ENCODE peak calls at places on chromosomes 1 and 21, in five cellular contexts. H is transverse colon, E is heart left ventricle, P is IMR-90, U is esophagus muscularis mucosa. S is an unnamed sample.

GRCh38 chr21:39721885-39722284 is 23.1 kb upstream of the IGSF5 start:
- DNase-seq in H (peak), E (no peak), P (no peak), U (no peak), S (no peak)

GRCh38 chr1:246726255-246726679 is 2.1 kb downstream of the SCCPDH start:
- DNase-seq in H (no peak), E (no peak), P (no peak), U (no peak), S (no peak)

GRCh38 chr21:25733859-25734653 is 648 bp downstream of the ATP5PF start:
- DNase-seq in H (no peak), E (peak), P (peak), U (no peak), S (no peak)

GRCh38 chr1:180522204-180522497 is 19.8 kb upstream of the ACBD6 start:
- DNase-seq in H (no peak), E (no peak), P (no peak), U (peak), S (no peak)

GRCh38 chr1:76354236-76354635 is 279.7 kb downstream of the ST6GALNAC3 start:
- DNase-seq in H (no peak), E (no peak), P (no peak), U (no peak), S (no peak)

GRCh38 chr1:46041974-46042373 is 90.5 kb downstream of the PIK3R3 start:
- DNase-seq in H (no peak), E (no peak), P (peak), U (peak), S (no peak)

GRCh38 chr1:156464335-156464734 is 36.2 kb downstream of the MEF2D start:
- DNase-seq in H (no peak), E (no peak), P (peak), U (no peak), S (no peak)

GRCh38 chr1:109781807-109782206 is 18.1 kb upstream of the EPS8L3 start:
- DNase-seq in H (no peak), E (no peak), P (no peak), U (no peak), S (no peak)

DNA sequence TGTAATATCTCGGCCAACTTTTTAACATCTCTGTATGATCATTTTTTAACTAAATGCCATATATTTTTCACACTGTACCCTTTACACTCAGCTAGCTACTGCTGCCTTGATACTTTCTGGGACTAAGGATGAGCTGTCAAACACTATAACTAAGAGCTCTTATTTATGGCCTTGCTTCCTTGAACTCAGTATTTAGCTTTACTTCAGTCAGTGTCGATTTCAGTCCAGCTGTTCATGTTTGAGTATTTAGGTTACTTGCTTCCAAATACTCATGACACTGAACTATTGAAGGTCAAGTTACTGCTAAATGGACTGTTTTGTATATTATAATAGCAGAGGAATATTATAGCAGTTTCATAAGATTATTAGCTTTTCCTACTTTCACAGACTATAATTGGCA is 25.9 kb upstream of the USP25 start:
- DNase-seq in H (no peak), E (no peak), P (no peak), U (no peak), S (no peak)
- TF ChIP-seq POLR2A in H (no peak), E (no peak), P (no peak), U (no peak), S (no peak)

DNA sequence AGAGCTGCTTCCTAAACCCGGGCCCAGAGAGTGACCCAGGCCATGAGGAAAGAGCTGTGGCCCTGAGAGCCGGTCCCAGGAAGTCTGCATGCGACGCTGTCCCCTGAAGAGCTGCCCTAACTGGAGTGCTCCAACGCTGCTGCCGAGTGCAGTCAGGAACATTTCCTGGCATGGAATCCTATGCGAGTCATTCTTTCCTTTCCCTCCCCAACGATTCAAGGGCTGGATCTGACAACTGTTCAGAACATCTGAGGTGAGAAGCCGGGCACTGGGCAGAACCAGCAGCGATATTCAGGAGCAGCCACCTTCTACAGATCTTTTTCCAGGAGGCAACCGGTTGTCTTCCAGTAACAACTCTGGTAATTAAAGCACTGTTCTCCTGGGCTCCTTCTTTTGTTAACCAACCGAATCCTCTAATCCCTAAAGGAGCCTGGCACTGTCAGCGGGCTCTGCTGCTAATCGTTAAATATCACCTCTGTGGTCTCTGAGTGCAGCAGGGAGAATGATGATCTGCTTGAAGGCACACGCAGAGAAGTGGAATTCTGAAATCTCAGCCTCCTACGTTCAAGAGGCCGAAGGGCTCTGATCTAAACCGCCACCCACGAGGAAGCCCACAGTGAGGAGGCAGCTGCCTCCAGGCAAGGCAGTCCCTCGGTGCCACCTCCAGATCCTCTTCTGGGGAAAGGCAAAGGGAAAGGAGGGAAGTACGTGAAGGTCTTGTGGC is 55.8 kb downstream of the SLC45A1 start:
- DNase-seq in H (peak), E (peak), P (peak), U (peak), S (no peak)
- TF ChIP-seq POLR2A in H (no peak), E (no peak), P (peak), U (no peak), S (no peak)

DNA sequence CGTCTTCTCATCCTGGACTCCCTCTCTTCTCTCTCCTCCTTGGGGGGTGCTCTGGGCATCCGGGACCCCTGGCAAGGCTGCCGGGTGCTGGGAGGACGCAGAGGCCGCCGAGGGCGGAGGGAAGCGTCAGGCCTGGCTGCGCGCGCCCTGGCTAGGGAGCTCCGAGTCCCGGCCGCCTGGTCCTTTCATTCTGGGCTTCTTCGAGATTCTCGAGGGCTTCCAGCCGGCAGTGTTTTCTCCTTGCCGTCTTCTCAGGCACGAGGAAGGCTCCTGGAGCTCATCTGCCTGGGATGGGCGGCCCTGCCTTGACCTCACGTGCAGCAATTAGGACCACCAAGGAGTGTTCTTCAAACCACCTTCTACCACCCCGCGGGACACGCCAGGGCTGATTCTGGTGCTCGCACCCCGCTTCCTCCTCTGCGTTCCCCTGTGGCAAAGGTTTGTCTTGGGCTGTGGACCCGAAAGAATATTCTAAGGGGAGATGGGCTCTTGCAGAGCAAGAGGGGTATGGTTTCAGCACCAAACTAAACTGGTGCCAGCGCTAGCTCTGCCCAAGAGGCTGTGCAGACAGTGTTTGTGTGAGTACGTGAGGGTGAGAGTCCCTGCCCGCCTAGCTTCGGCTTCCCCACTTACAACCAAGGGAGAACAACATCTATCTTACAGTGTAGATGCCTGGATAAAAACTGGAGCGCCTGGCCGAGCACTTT is 36.5 kb downstream of the PIK3CD start:
- DNase-seq in H (peak), E (no peak), P (peak), U (no peak), S (no peak)
- TF ChIP-seq POLR2A in H (no peak), E (no peak), P (no peak), U (no peak), S (no peak)

GRCh38 chr1:207858806-207859205 is 52.1 kb downstream of the CD34 start:
- DNase-seq in H (no peak), E (no peak), P (no peak), U (no peak), S (no peak)

GRCh38 chr1:207863893-207864535 is 46.9 kb downstream of the CD34 start:
- DNase-seq in H (peak), E (no peak), P (no peak), U (no peak), S (no peak)

GRCh38 chr1:207861442-207862177 is 49.3 kb downstream of the CD34 start:
- DNase-seq in H (peak), E (no peak), P (no peak), U (no peak), S (no peak)

GRCh38 chr1:207860531-207860930 is 50.4 kb downstream of the CD34 start:
- DNase-seq in H (no peak), E (no peak), P (no peak), U (no peak), S (no peak)

GRCh38 chr1:207862241-207862787 is 48.6 kb downstream of the CD34 start:
- DNase-seq in H (no peak), E (no peak), P (peak), U (no peak), S (no peak)
- TF ChIP-seq POLR2A in H (no peak), E (no peak), P (no peak), U (no peak), S (no peak)

DNA sequence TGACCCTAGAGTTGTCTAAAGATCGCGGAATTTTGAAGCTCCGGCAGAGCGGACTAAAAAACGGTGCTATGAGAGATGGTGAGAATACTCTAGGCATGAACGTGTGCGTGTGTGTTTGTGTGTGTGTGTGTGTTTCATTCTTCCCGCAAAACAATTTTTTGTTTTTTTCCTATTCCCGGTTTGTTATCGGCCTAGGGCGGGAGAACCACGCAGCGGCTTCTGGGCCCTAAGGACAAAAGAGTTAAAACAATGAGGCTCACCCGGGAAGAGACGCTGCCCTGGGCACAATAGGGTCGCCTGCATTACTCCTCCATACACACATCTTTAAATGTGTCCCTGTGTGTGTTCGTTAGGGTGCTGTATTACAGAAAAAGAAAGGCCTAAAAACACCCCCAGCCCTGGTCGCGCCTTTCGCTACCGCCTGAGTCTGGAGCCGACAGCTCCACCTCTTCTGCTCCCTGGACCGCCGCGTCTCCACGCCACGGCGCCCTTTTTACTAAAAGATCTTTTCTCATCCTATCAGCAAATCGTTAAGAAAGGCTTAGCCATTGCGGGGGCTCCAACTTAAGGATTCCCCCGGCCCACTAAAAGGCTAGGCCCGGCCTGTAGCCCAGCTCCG is 3.0 kb downstream of the TBX15 start:
- DNase-seq in H (no peak), E (no peak), P (no peak), U (no peak), S (no peak)
- TF ChIP-seq POLR2A in H (no peak), E (no peak), P (no peak), U (no peak), S (no peak)

DNA sequence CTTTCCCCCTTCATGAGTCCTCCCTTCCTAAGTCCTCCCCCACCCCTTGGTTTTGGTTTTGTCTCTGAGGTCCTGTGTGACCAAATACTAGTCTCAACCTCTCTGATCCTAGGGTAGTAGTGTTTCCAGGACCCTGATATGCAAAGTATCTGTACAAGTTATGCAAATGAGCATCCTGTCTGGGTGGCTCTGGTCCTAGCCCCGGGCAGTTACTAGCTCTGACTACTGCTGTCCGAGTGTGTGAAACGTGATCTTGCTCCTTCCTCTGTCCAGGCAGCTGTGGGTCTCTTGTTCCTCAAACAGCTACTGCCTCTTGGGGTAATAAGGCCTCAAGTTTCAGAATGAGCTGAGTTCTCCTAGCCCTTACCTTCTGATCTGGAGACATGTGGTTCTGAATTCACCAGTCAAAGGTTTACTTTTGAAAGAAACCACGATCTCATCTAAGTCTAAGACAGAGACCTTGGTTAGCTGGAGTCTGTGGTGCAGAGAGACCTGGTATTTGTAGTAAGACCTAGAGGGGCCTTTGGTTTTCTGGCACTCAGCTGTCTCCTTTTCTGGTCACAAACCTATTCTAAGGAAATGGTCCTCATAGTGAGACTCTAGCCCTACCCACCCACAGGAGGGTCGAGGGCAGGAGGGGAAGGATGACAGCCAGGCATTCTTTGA is 31.0 kb upstream of the IL19 start:
- DNase-seq in H (peak), E (no peak), P (peak), U (no peak), S (no peak)
- TF ChIP-seq POLR2A in H (no peak), E (no peak), P (no peak), U (no peak), S (no peak)

DNA sequence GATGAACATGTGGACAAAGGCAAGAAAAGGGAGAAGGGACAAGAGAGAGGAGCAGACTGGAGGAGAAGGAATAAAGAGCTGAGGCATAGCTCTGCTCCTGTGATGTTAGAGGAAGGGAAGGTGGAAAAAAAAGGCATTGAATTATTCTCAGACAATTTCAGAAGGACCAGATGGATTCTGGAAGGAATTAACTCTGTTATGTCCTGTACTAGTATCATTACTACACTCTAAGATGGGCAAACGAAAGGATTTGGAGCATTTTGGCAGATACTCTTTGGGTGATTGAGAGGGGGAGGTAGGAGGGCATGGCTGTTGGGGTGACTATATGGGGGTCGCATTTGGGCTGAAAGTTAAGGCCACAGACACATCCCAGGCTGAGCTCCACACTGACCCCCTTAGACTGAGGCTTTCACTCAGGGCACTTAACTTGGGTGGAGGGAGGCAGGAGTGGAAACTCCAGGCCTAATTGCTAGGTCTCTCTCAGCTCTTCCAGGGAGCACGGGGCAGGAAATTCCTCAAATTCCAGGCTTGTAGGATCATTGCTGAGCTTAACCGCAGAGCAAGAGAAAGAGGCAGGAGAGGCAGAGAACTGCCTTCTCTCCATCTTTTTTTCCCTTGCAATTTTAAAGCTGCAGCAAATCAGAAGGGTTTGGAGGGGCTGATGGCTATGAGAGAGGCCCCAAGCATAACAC is 25.9 kb downstream of the KIRREL1 start:
- DNase-seq in H (peak), E (peak), P (peak), U (no peak), S (peak)
- TF ChIP-seq POLR2A in H (no peak), E (no peak), P (no peak), U (no peak), S (peak)

GRCh38 chr1:93958351-93959101 is 49.3 kb upstream of the GCLM start:
- DNase-seq in H (no peak), E (no peak), P (no peak), U (no peak), S (no peak)
- TF ChIP-seq POLR2A in H (no peak), E (no peak), P (no peak), U (no peak), S (no peak)

S was measured in H54.